ENCODE peak calls at places on chromosome 20, in four cellular contexts. D is cardiac fibroblast, G is A549, N is T-helper 2 cell. K is an unnamed sample.

GRCh38 chr20:54203281-54203680 is 4.6 kb upstream of the PFDN4 start:
- DNase-seq in D (no peak), G (no peak), N (no peak), K (no peak)

GRCh38 chr20:48295445-48295903 is 510.2 kb upstream of the SULF2 start:
- DNase-seq in D (peak), G (peak), N (no peak), K (no peak)

GRCh38 chr20:1687053-1687452 is 29.5 kb upstream of the SIRPG start:
- DNase-seq in D (no peak), G (no peak), N (no peak), K (no peak)

GRCh38 chr20:64146936-64147451 is 17.3 kb upstream of the MYT1 start:
- DNase-seq in D (no peak), G (no peak), N (no peak), K (no peak)

GRCh38 chr20:53220482-53221307 is 248.5 kb downstream of the TSHZ2 start:
- DNase-seq in D (no peak), G (no peak), N (no peak), K (no peak)

GRCh38 chr20:60057866-60058807 is 99.9 kb downstream of the CDH26 start:
- DNase-seq in D (peak), G (no peak), N (no peak), K (peak)

GRCh38 chr20:46317685-46318177 is 9.4 kb upstream of the CDH22 start:
- DNase-seq in D (no peak), G (no peak), N (no peak), K (no peak)

GRCh38 chr20:46681032-46681854 is 8.0 kb downstream of the TP53RK start:
- DNase-seq in D (peak), G (peak), N (peak), K (peak)

GRCh38 chr20:57651977-57652864 is 32.0 kb upstream of the ZBP1 start:
- DNase-seq in D (no peak), G (no peak), N (no peak), K (no peak)

K was measured in naive thymus-derived CD8-positive, alpha-beta T cell.